ENCODE peak calls at places on chromosomes 11 and 22, in ten cellular contexts. One of them, this sample, is unnamed.

GRCh38 chr11:1834132-1834610 is 619 bp upstream of the SYT8 start:
- DNase-seq in fibroblast of mammary gland: no peak
- DNase-seq in omental fat pad: no peak
- DNase-seq in mesenchymal stem cell: no peak
- DNase-seq in NCI-H2029: no peak
- DNase-seq in left ventricle myocardium superior: peak; percentile 25
- DNase-seq in NCI-H1417: no peak
- DNase-seq in effector memory CD8-positive, alpha-beta T cell: no peak
- DNase-seq in astrocyte of the spinal cord: no peak
- DNase-seq in occipital lobe: no peak
- DNase-seq in this sample: peak; percentile 98

GRCh38 chr11:69413993-69414392 is 67.5 kb upstream of the LINC01488 start:
- DNase-seq in effector memory CD8-positive, alpha-beta T cell: no peak
- DNase-seq in omental fat pad: no peak
- DNase-seq in mesenchymal stem cell: no peak
- DNase-seq in fibroblast of mammary gland: no peak
- DNase-seq in occipital lobe: no peak
- DNase-seq in astrocyte of the spinal cord: no peak
- DNase-seq in left ventricle myocardium superior: peak; percentile 0
- DNase-seq in NCI-H1417: no peak
- DNase-seq in NCI-H2029: no peak
- DNase-seq in this sample: no peak

GRCh38 chr11:63635762-63636465 is 21.7 kb upstream of the PLAAT3 start:
- DNase-seq in NCI-H1417: peak; percentile 65
- DNase-seq in occipital lobe: peak; percentile 29
- DNase-seq in effector memory CD8-positive, alpha-beta T cell: peak; percentile 81
- DNase-seq in astrocyte of the spinal cord: peak; percentile 61
- DNase-seq in fibroblast of mammary gland: peak; percentile 69
- DNase-seq in NCI-H2029: no peak
- DNase-seq in mesenchymal stem cell: peak; percentile 71
- DNase-seq in left ventricle myocardium superior: peak; percentile 47
- DNase-seq in omental fat pad: no peak
- DNase-seq in this sample: peak; percentile 70

GRCh38 chr11:98003606-98004371 is 1017.0 kb upstream of the CNTN5 start:
- DNase-seq in NCI-H1417: no peak
- DNase-seq in left ventricle myocardium superior: no peak
- DNase-seq in effector memory CD8-positive, alpha-beta T cell: no peak
- DNase-seq in mesenchymal stem cell: peak; percentile 1
- DNase-seq in NCI-H2029: no peak
- DNase-seq in occipital lobe: no peak
- DNase-seq in astrocyte of the spinal cord: no peak
- DNase-seq in omental fat pad: no peak
- DNase-seq in fibroblast of mammary gland: no peak
- DNase-seq in this sample: no peak

GRCh38 chr11:28104425-28104824 is 3.5 kb downstream of the KIF18A start:
- DNase-seq in NCI-H1417: no peak
- DNase-seq in omental fat pad: no peak
- DNase-seq in occipital lobe: no peak
- DNase-seq in left ventricle myocardium superior: no peak
- DNase-seq in NCI-H2029: no peak
- DNase-seq in astrocyte of the spinal cord: no peak
- DNase-seq in mesenchymal stem cell: no peak
- DNase-seq in effector memory CD8-positive, alpha-beta T cell: no peak
- DNase-seq in fibroblast of mammary gland: no peak
- DNase-seq in this sample: no peak

GRCh38 chr11:44746894-44747293 is 20.1 kb downstream of the TSPAN18 start:
- DNase-seq in occipital lobe: peak; percentile 33
- DNase-seq in astrocyte of the spinal cord: no peak
- DNase-seq in NCI-H1417: no peak
- DNase-seq in mesenchymal stem cell: no peak
- DNase-seq in effector memory CD8-positive, alpha-beta T cell: no peak
- DNase-seq in omental fat pad: no peak
- DNase-seq in NCI-H2029: no peak
- DNase-seq in fibroblast of mammary gland: no peak
- DNase-seq in left ventricle myocardium superior: peak; percentile 83
- DNase-seq in this sample: no peak

GRCh38 chr11:72573380-72573949 is 100.8 kb downstream of the PDE2A start:
- DNase-seq in mesenchymal stem cell: peak; percentile 60
- DNase-seq in fibroblast of mammary gland: peak; percentile 42
- DNase-seq in omental fat pad: no peak
- DNase-seq in astrocyte of the spinal cord: peak; percentile 12
- DNase-seq in NCI-H1417: no peak
- DNase-seq in left ventricle myocardium superior: peak; percentile 53
- DNase-seq in NCI-H2029: peak; percentile 17
- DNase-seq in effector memory CD8-positive, alpha-beta T cell: no peak
- DNase-seq in occipital lobe: no peak
- DNase-seq in this sample: no peak

GRCh38 chr22:37126383-37126782 is 16.9 kb upstream of the TMPRSS6 start:
- DNase-seq in astrocyte of the spinal cord: no peak
- DNase-seq in mesenchymal stem cell: no peak
- DNase-seq in NCI-H1417: no peak
- DNase-seq in NCI-H2029: no peak
- DNase-seq in fibroblast of mammary gland: peak; percentile 5
- DNase-seq in effector memory CD8-positive, alpha-beta T cell: no peak
- DNase-seq in occipital lobe: no peak
- DNase-seq in omental fat pad: no peak
- DNase-seq in left ventricle myocardium superior: no peak
- DNase-seq in this sample: no peak

GRCh38 chr22:46761539-46762237 is 762 bp upstream of the TBC1D22A start:
- DNase-seq in fibroblast of mammary gland: no peak
- DNase-seq in occipital lobe: no peak
- DNase-seq in NCI-H2029: no peak
- DNase-seq in effector memory CD8-positive, alpha-beta T cell: no peak
- DNase-seq in omental fat pad: no peak
- DNase-seq in NCI-H1417: no peak
- DNase-seq in mesenchymal stem cell: no peak
- DNase-seq in left ventricle myocardium superior: no peak
- DNase-seq in astrocyte of the spinal cord: no peak
- DNase-seq in this sample: no peak

GRCh38 chr11:96123301-96123700 is 199.4 kb upstream of the MTMR2 start:
- DNase-seq in occipital lobe: no peak
- DNase-seq in NCI-H2029: no peak
- DNase-seq in effector memory CD8-positive, alpha-beta T cell: peak; percentile 16
- DNase-seq in NCI-H1417: no peak
- DNase-seq in left ventricle myocardium superior: no peak
- DNase-seq in astrocyte of the spinal cord: no peak
- DNase-seq in mesenchymal stem cell: no peak
- DNase-seq in fibroblast of mammary gland: no peak
- DNase-seq in omental fat pad: no peak
- DNase-seq in this sample: no peak

GRCh38 chr22:23054531-23055257 is 15.6 kb upstream of the GNAZ start:
- DNase-seq in occipital lobe: no peak
- DNase-seq in astrocyte of the spinal cord: no peak
- DNase-seq in effector memory CD8-positive, alpha-beta T cell: no peak
- DNase-seq in fibroblast of mammary gland: no peak
- DNase-seq in left ventricle myocardium superior: peak; percentile 5
- DNase-seq in mesenchymal stem cell: no peak
- DNase-seq in omental fat pad: no peak
- DNase-seq in NCI-H1417: no peak
- DNase-seq in NCI-H2029: no peak
- DNase-seq in this sample: no peak

GRCh38 chr11:71190551-71190950 is 61.8 kb downstream of the SHANK2 start:
- DNase-seq in mesenchymal stem cell: no peak
- DNase-seq in omental fat pad: no peak
- DNase-seq in occipital lobe: no peak
- DNase-seq in NCI-H2029: no peak
- DNase-seq in NCI-H1417: no peak
- DNase-seq in astrocyte of the spinal cord: no peak
- DNase-seq in left ventricle myocardium superior: no peak
- DNase-seq in effector memory CD8-positive, alpha-beta T cell: no peak
- DNase-seq in fibroblast of mammary gland: no peak
- DNase-seq in this sample: peak; percentile 17

GRCh38 chr22:24402460-24403192 is 24.8 kb upstream of the ADORA2A start:
- DNase-seq in fibroblast of mammary gland: peak; percentile 94
- DNase-seq in NCI-H1417: no peak
- DNase-seq in mesenchymal stem cell: peak; percentile 94
- DNase-seq in astrocyte of the spinal cord: peak; percentile 89
- DNase-seq in omental fat pad: peak; percentile 60
- DNase-seq in NCI-H2029: peak; percentile 72
- DNase-seq in occipital lobe: peak; percentile 23
- DNase-seq in left ventricle myocardium superior: peak; percentile 72
- DNase-seq in effector memory CD8-positive, alpha-beta T cell: no peak
- DNase-seq in this sample: peak; percentile 69

GRCh38 chr11:34055218-34056000 is 3.9 kb downstream of the CAPRIN1 start:
- DNase-seq in NCI-H1417: no peak
- DNase-seq in NCI-H2029: no peak
- DNase-seq in effector memory CD8-positive, alpha-beta T cell: no peak
- DNase-seq in fibroblast of mammary gland: no peak
- DNase-seq in mesenchymal stem cell: no peak
- DNase-seq in astrocyte of the spinal cord: no peak
- DNase-seq in left ventricle myocardium superior: no peak
- DNase-seq in omental fat pad: no peak
- DNase-seq in occipital lobe: no peak
- DNase-seq in this sample: no peak

GRCh38 chr11:65743928-65744698 is 23.5 kb upstream of the RNASEH2C start:
- DNase-seq in NCI-H1417: no peak
- DNase-seq in fibroblast of mammary gland: peak; percentile 68
- DNase-seq in effector memory CD8-positive, alpha-beta T cell: no peak
- DNase-seq in occipital lobe: no peak
- DNase-seq in omental fat pad: no peak
- DNase-seq in mesenchymal stem cell: peak; percentile 56
- DNase-seq in NCI-H2029: peak; percentile 38
- DNase-seq in astrocyte of the spinal cord: peak; percentile 8
- DNase-seq in left ventricle myocardium superior: peak; percentile 46
- DNase-seq in this sample: no peak

GRCh38 chr22:49100316-49100715 is 727.4 kb downstream of the BRD1 start:
- DNase-seq in NCI-H2029: no peak
- DNase-seq in left ventricle myocardium superior: no peak
- DNase-seq in omental fat pad: no peak
- DNase-seq in effector memory CD8-positive, alpha-beta T cell: no peak
- DNase-seq in fibroblast of mammary gland: no peak
- DNase-seq in astrocyte of the spinal cord: no peak
- DNase-seq in NCI-H1417: no peak
- DNase-seq in occipital lobe: no peak
- DNase-seq in mesenchymal stem cell: no peak
- DNase-seq in this sample: no peak

GRCh38 chr11:120532511-120533196 is 21.1 kb downstream of the GRIK4 start:
- DNase-seq in occipital lobe: no peak
- DNase-seq in astrocyte of the spinal cord: peak; percentile 29
- DNase-seq in NCI-H1417: no peak
- DNase-seq in fibroblast of mammary gland: peak; percentile 58
- DNase-seq in NCI-H2029: no peak
- DNase-seq in left ventricle myocardium superior: no peak
- DNase-seq in effector memory CD8-positive, alpha-beta T cell: no peak
- DNase-seq in mesenchymal stem cell: peak; percentile 68
- DNase-seq in omental fat pad: no peak
- DNase-seq in this sample: no peak

GRCh38 chr22:49662681-49663080 is 165.0 kb downstream of the BRD1 start:
- DNase-seq in NCI-H1417: no peak
- DNase-seq in NCI-H2029: no peak
- DNase-seq in mesenchymal stem cell: no peak
- DNase-seq in effector memory CD8-positive, alpha-beta T cell: no peak
- DNase-seq in left ventricle myocardium superior: peak; percentile 5
- DNase-seq in fibroblast of mammary gland: no peak
- DNase-seq in astrocyte of the spinal cord: no peak
- DNase-seq in omental fat pad: no peak
- DNase-seq in occipital lobe: no peak
- DNase-seq in this sample: no peak

GRCh38 chr22:49051491-49052022 is 776.1 kb downstream of the BRD1 start:
- DNase-seq in NCI-H1417: no peak
- DNase-seq in omental fat pad: no peak
- DNase-seq in effector memory CD8-positive, alpha-beta T cell: no peak
- DNase-seq in occipital lobe: no peak
- DNase-seq in fibroblast of mammary gland: no peak
- DNase-seq in NCI-H2029: no peak
- DNase-seq in mesenchymal stem cell: no peak
- DNase-seq in left ventricle myocardium superior: no peak
- DNase-seq in astrocyte of the spinal cord: no peak
- DNase-seq in this sample: no peak

GRCh38 chr11:69943066-69943465 is 123.8 kb upstream of the FGF3 start:
- DNase-seq in fibroblast of mammary gland: no peak
- DNase-seq in NCI-H1417: no peak
- DNase-seq in effector memory CD8-positive, alpha-beta T cell: no peak
- DNase-seq in astrocyte of the spinal cord: no peak
- DNase-seq in NCI-H2029: no peak
- DNase-seq in occipital lobe: no peak
- DNase-seq in omental fat pad: no peak
- DNase-seq in mesenchymal stem cell: no peak
- DNase-seq in left ventricle myocardium superior: peak; percentile 19
- DNase-seq in this sample: no peak

GRCh38 chr11:13448876-13449275 is 14.1 kb downstream of the BTBD10 start:
- DNase-seq in left ventricle myocardium superior: peak; percentile 44
- DNase-seq in mesenchymal stem cell: peak; percentile 19
- DNase-seq in NCI-H2029: no peak
- DNase-seq in occipital lobe: no peak
- DNase-seq in fibroblast of mammary gland: peak; percentile 48
- DNase-seq in astrocyte of the spinal cord: peak; percentile 43
- DNase-seq in NCI-H1417: no peak
- DNase-seq in effector memory CD8-positive, alpha-beta T cell: no peak
- DNase-seq in omental fat pad: no peak
- DNase-seq in this sample: no peak

GRCh38 chr22:48367731-48368130 is 1459.9 kb downstream of the BRD1 start:
- DNase-seq in astrocyte of the spinal cord: no peak
- DNase-seq in fibroblast of mammary gland: no peak
- DNase-seq in left ventricle myocardium superior: no peak
- DNase-seq in omental fat pad: no peak
- DNase-seq in NCI-H2029: no peak
- DNase-seq in occipital lobe: no peak
- DNase-seq in effector memory CD8-positive, alpha-beta T cell: no peak
- DNase-seq in mesenchymal stem cell: no peak
- DNase-seq in NCI-H1417: no peak
- DNase-seq in this sample: no peak

GRCh38 chr11:36431429-36432092 is 78.5 kb downstream of the TRAF6 start:
- DNase-seq in mesenchymal stem cell: peak; percentile 97
- DNase-seq in NCI-H2029: no peak
- DNase-seq in occipital lobe: peak; percentile 7
- DNase-seq in NCI-H1417: no peak
- DNase-seq in astrocyte of the spinal cord: peak; percentile 98
- DNase-seq in effector memory CD8-positive, alpha-beta T cell: no peak
- DNase-seq in fibroblast of mammary gland: peak; percentile 95
- DNase-seq in omental fat pad: no peak
- DNase-seq in left ventricle myocardium superior: peak; percentile 59
- DNase-seq in this sample: no peak

GRCh38 chr11:17314232-17314547 is 37.4 kb upstream of the NCR3LG1 start:
- DNase-seq in omental fat pad: no peak
- DNase-seq in left ventricle myocardium superior: no peak
- DNase-seq in NCI-H1417: peak; percentile 75
- DNase-seq in mesenchymal stem cell: peak; percentile 85
- DNase-seq in effector memory CD8-positive, alpha-beta T cell: no peak
- DNase-seq in occipital lobe: no peak
- DNase-seq in astrocyte of the spinal cord: peak; percentile 78
- DNase-seq in NCI-H2029: no peak
- DNase-seq in fibroblast of mammary gland: peak; percentile 90
- DNase-seq in this sample: no peak

GRCh38 chr11:73186294-73186850 is 31.7 kb upstream of the P2RY2 start:
- DNase-seq in NCI-H1417: no peak
- DNase-seq in mesenchymal stem cell: no peak
- DNase-seq in omental fat pad: no peak
- DNase-seq in effector memory CD8-positive, alpha-beta T cell: no peak
- DNase-seq in fibroblast of mammary gland: no peak
- DNase-seq in occipital lobe: no peak
- DNase-seq in NCI-H2029: no peak
- DNase-seq in astrocyte of the spinal cord: no peak
- DNase-seq in left ventricle myocardium superior: no peak
- DNase-seq in this sample: no peak

GRCh38 chr22:40534379-40535188 is 101.9 kb downstream of the MRTFA start:
- DNase-seq in NCI-H2029: no peak
- DNase-seq in effector memory CD8-positive, alpha-beta T cell: no peak
- DNase-seq in omental fat pad: no peak
- DNase-seq in NCI-H1417: no peak
- DNase-seq in astrocyte of the spinal cord: peak; percentile 71
- DNase-seq in occipital lobe: no peak
- DNase-seq in fibroblast of mammary gland: peak; percentile 89
- DNase-seq in left ventricle myocardium superior: no peak
- DNase-seq in mesenchymal stem cell: peak; percentile 82
- DNase-seq in this sample: no peak

GRCh38 chr11:60615497-60615896 is 83.9 kb upstream of the MS4A8 start:
- DNase-seq in omental fat pad: no peak
- DNase-seq in mesenchymal stem cell: no peak
- DNase-seq in NCI-H2029: no peak
- DNase-seq in astrocyte of the spinal cord: no peak
- DNase-seq in effector memory CD8-positive, alpha-beta T cell: no peak
- DNase-seq in fibroblast of mammary gland: no peak
- DNase-seq in left ventricle myocardium superior: no peak
- DNase-seq in NCI-H1417: no peak
- DNase-seq in occipital lobe: no peak
- DNase-seq in this sample: no peak

GRCh38 chr22:29030618-29031235 is 30.9 kb downstream of the C22orf31 start:
- DNase-seq in mesenchymal stem cell: peak; percentile 85
- DNase-seq in NCI-H1417: no peak
- DNase-seq in fibroblast of mammary gland: peak; percentile 87
- DNase-seq in omental fat pad: no peak
- DNase-seq in left ventricle myocardium superior: peak; percentile 79
- DNase-seq in astrocyte of the spinal cord: peak; percentile 96
- DNase-seq in NCI-H2029: peak; percentile 61
- DNase-seq in effector memory CD8-positive, alpha-beta T cell: no peak
- DNase-seq in occipital lobe: no peak
- DNase-seq in this sample: peak; percentile 74

This sample was measured in breast epithelium.